ENCODE peak calls at places on chromosome 2, in ten cellular contexts. H is AML-193; J is neural crest cell; U is NCI-H1092; T is GM04504; D is occipital lobe; O is activated T-helper 1 cell treated with anti-CD3 and anti-CD28 coated beads, Interleukin-12 subunit alpha, Interleukin-12 subunit beta, Interleukin-2, Interleukin-4 antibody, amounts not matched to agents 30 ng/mL and 10 ng/mL and 1 ng/mL, durations not matched to agents 14 hours and 24 hours and 36 hours; B is left lung; I is KG1; W is naive thymus-derived CD8-positive, alpha-beta T cell. R is an unnamed sample.
A peak's percentile ranks its signal among the peaks of the same experiment; 100 is the strongest.

GRCh38 chr2:216539791-216540241 is 41.2 kb downstream of the RPL37A start:
- DNase-seq in H (no peak), J (no peak), U (peak; percentile 54), T (no peak), D (no peak), O (no peak), B (peak; percentile 75), I (no peak), W (no peak), R (peak; percentile 66)

GRCh38 chr2:188456114-188456909 is 164.6 kb downstream of the GULP1 start:
- DNase-seq in H (no peak), J (no peak), U (no peak), T (no peak), D (no peak), O (no peak), B (peak; percentile 34), I (no peak), W (no peak), R (no peak)

GRCh38 chr2:64838817-64839216 is 150.4 kb upstream of the SLC1A4 start:
- DNase-seq in H (no peak), J (no peak), U (no peak), T (peak; percentile 92), D (no peak), O (no peak), B (peak; percentile 79), I (no peak), W (no peak), R (no peak)

GRCh38 chr2:222673883-222674282 is 2.4 kb downstream of the MOGAT1 start:
- DNase-seq in H (no peak), J (no peak), U (no peak), T (no peak), D (no peak), O (no peak), B (no peak), I (no peak), W (no peak), R (no peak)

GRCh38 chr2:60230037-60230436 is 323.4 kb downstream of the BCL11A start:
- DNase-seq in H (no peak), J (no peak), U (no peak), T (no peak), D (no peak), O (no peak), B (peak; percentile 34), I (no peak), W (no peak), R (no peak)

GRCh38 chr2:232265329-232265728 is 113.2 kb upstream of the ALPP start:
- DNase-seq in H (no peak), J (no peak), U (no peak), T (no peak), D (no peak), O (no peak), B (no peak), I (no peak), W (no peak), R (no peak)

GRCh38 chr2:46815121-46815802 is 100.3 kb downstream of the MCFD2 start:
- DNase-seq in H (no peak), J (no peak), U (no peak), T (no peak), D (no peak), O (no peak), B (no peak), I (no peak), W (no peak), R (no peak)

GRCh38 chr2:238525990-238526389 is 99.3 kb downstream of the ASB1 start:
- DNase-seq in H (no peak), J (no peak), U (peak; percentile 23), T (no peak), D (no peak), O (no peak), B (no peak), I (no peak), W (no peak), R (no peak)

GRCh38 chr2:239725551-239725890 is 299.6 kb downstream of the NDUFA10 start:
- DNase-seq in H (no peak), J (no peak), U (no peak), T (no peak), D (no peak), O (no peak), B (no peak), I (no peak), W (no peak), R (no peak)

GRCh38 chr2:201978333-201978732 is 55.3 kb upstream of the FZD7 start:
- DNase-seq in H (no peak), J (no peak), U (no peak), T (no peak), D (no peak), O (no peak), B (no peak), I (no peak), W (no peak), R (no peak)

GRCh38 chr2:54642684-54643430 is 80.6 kb upstream of the EML6 start:
- DNase-seq in H (no peak), J (no peak), U (no peak), T (no peak), D (no peak), O (no peak), B (no peak), I (no peak), W (no peak), R (no peak)

GRCh38 chr2:217538719-217539118 is 464.1 kb downstream of the TNS1 start:
- DNase-seq in H (no peak), J (no peak), U (no peak), T (no peak), D (no peak), O (no peak), B (no peak), I (no peak), W (no peak), R (no peak)

GRCh38 chr2:72274284-72274869 is 126.7 kb upstream of the CYP26B1 start:
- DNase-seq in H (no peak), J (no peak), U (no peak), T (no peak), D (no peak), O (no peak), B (no peak), I (no peak), W (no peak), R (no peak)

GRCh38 chr2:43068053-43068471 is 158.3 kb downstream of the ZFP36L2 start:
- DNase-seq in H (no peak), J (peak; percentile 59), U (no peak), T (no peak), D (no peak), O (no peak), B (no peak), I (no peak), W (no peak), R (no peak)

GRCh38 chr2:29249666-29250253 is 134.5 kb downstream of the CLIP4 start:
- DNase-seq in H (no peak), J (no peak), U (no peak), T (no peak), D (no peak), O (no peak), B (no peak), I (no peak), W (no peak), R (no peak)

R was measured in heart left ventricle.